ENCODE peak calls at places on chromosomes 4 and X, in five cellular contexts. H, Y, F, V and E are unnamed samples.

GRCh38 chrX:123740006-123740405 is 7.2 kb upstream of the THOC2 start:
- DNase-seq in H (no peak), V (no peak), F (no peak), Y (no peak), E (no peak)

GRCh38 chr4:80340036-80340435 is 4.5 kb downstream of the CFAP299 start:
- DNase-seq in H (no peak), Y (no peak), F (no peak), V (no peak), E (no peak)

GRCh38 chrX:17710836-17711235 is 26.5 kb upstream of the SCML1 start:
- DNase-seq in Y (no peak), H (no peak), V (no peak), F (no peak), E (no peak)

GRCh38 chr4:89482248-89482647 is 174.6 kb upstream of the GPRIN3 start:
- DNase-seq in Y (no peak), H (peak; percentile 68), F (no peak), V (no peak), E (no peak)

GRCh38 chr4:7585768-7586167 is 151.0 kb upstream of the PSAPL1 start:
- DNase-seq in F (no peak), V (no peak), Y (no peak), H (no peak), E (peak; percentile 66)

GRCh38 chr4:133513891-133514290 is 364.8 kb downstream of the PCDH10 start:
- DNase-seq in Y (no peak), V (no peak), H (no peak), F (no peak), E (no peak)

GRCh38 chr4:154559141-154559841 is 3.5 kb upstream of the FGB start:
- DNase-seq in F (no peak), Y (no peak), H (peak; percentile 44), V (no peak), E (no peak)

GRCh38 chrX:153848325-153848724 is 18.0 kb upstream of the PDZD4 start:
- DNase-seq in H (no peak), V (no peak), F (no peak), Y (no peak), E (no peak)

GRCh38 chrX:8084023-8084422 is 87.0 kb downstream of the VCX2 start:
- DNase-seq in Y (no peak), F (no peak), V (no peak), H (no peak), E (no peak)

GRCh38 chrX:31316340-31316991 is 244.6 kb upstream of the FTHL17 start:
- DNase-seq in V (no peak), F (no peak), H (no peak), Y (no peak), E (no peak)

GRCh38 chr4:119132306-119132705 is 3.3 kb upstream of the MYOZ2 start:
- DNase-seq in Y (no peak), H (no peak), V (no peak), F (no peak), E (no peak)

GRCh38 chr4:94455081-94455480 is 3.3 kb downstream of the PDLIM5 start:
- DNase-seq in Y (peak; percentile 55), F (no peak), V (peak; percentile 47), H (no peak), E (peak; percentile 72)

GRCh38 chrX:10103023-10103422 is 53.8 kb upstream of the CLCN4 start:
- DNase-seq in H (no peak), V (no peak), Y (no peak), F (peak; percentile 85), E (no peak)

GRCh38 chr4:94504545-94504944 is 52.8 kb downstream of the PDLIM5 start:
- DNase-seq in F (peak; percentile 84), H (no peak), Y (no peak), V (no peak), E (no peak)

GRCh38 chr4:67776746-67777145 is 22.6 kb upstream of the GNRHR start:
- DNase-seq in F (no peak), H (no peak), Y (no peak), V (no peak), E (no peak)

GRCh38 chr4:26807330-26807729 is 53.3 kb upstream of the STIM2 start:
- DNase-seq in Y (no peak), V (no peak), F (no peak), H (no peak), E (no peak)

GRCh38 chrX:120755066-120755846 is 120.4 kb downstream of the CT47B1 start:
- DNase-seq in H (no peak), F (no peak), V (no peak), Y (no peak), E (no peak)

GRCh38 chr4:166318810-166319525 is 445.9 kb downstream of the TLL1 start:
- DNase-seq in V (no peak), Y (no peak), H (no peak), F (peak; percentile 53), E (no peak)

GRCh38 chr4:4524364-4524763 is 17.5 kb downstream of the STX18 start:
- DNase-seq in H (no peak), Y (no peak), F (no peak), V (no peak), E (no peak)

GRCh38 chr4:154344686-154345085 is 146.9 kb downstream of the DCHS2 start:
- DNase-seq in V (no peak), H (peak; percentile 19), F (no peak), Y (no peak), E (no peak)

GRCh38 chr4:6269651-6270511 is at the start of gene WFS1:
- DNase-seq in F (peak; percentile 81), H (peak; percentile 94), Y (peak; percentile 100), V (peak; percentile 100), E (peak; percentile 99)

GRCh38 chr4:169986369-169986768 is 39.8 kb downstream of the MFAP3L start:
- DNase-seq in Y (no peak), F (no peak), H (no peak), V (no peak), E (no peak)

GRCh38 chrX:40004916-40005289 is 92.9 kb downstream of the BCOR start:
- DNase-seq in F (no peak), Y (no peak), V (no peak), H (no peak), E (no peak)

GRCh38 chr4:78776031-78776728 is at the start of gene BMP2K:
- DNase-seq in Y (peak; percentile 83), H (peak; percentile 27), F (no peak), V (peak; percentile 87), E (peak; percentile 72)

GRCh38 chr4:30720021-30720655 is at the start of gene PCDH7:
- DNase-seq in H (no peak), F (no peak), Y (no peak), V (peak; percentile 36), E (peak; percentile 51)

GRCh38 chrX:107324493-107325310 is 118.3 kb downstream of the DNAAF6 start:
- DNase-seq in F (no peak), Y (peak; percentile 45), H (no peak), V (peak; percentile 84), E (no peak)

GRCh38 chrX:41705042-41705441 is 16.3 kb downstream of the GPR34 start:
- DNase-seq in H (no peak), Y (no peak), F (no peak), V (no peak), E (no peak)
- H3K4me3 ChIP-seq in H (no peak overlapping the region), Y (no peak overlapping the region), F (no peak overlapping the region), V (no peak overlapping the region), E (no peak overlapping the region)

GRCh38 chr4:149830823-149831222 is 15.2 kb upstream of the IQCM start:
- DNase-seq in V (no peak), H (no peak), F (no peak), Y (no peak), E (no peak)

GRCh38 chr4:149823770-149824221 is 8.2 kb upstream of the IQCM start:
- DNase-seq in Y (no peak), F (peak; percentile 89), H (peak; percentile 39), V (no peak), E (no peak)

DNA sequence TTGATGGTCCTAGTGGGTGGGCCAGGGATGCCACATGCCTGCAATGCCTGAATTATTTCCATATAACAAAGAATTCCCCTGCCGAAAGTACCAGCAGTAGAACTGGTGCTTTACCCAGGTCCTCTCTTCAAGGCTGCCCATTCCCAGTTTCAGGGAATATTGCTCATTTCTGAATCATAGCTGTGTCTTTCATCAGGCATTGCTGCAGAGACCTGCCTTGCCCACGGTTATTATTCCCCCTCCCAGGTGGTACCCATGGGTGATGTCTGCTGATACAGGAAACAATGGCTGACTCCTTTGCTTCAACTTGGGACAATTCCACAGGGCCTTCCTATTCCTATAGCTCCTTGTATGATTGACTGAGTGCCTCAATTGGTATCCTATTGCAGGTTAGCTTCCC is 9.7 kb upstream of the IQCM start:
- DNase-seq in H (no peak), Y (no peak), F (no peak), V (no peak), E (no peak)
- H3K4me3 ChIP-seq in H (no peak overlapping the region), Y (no peak overlapping the region), F (no peak overlapping the region), V (no peak overlapping the region), E (no peak overlapping the region)

DNA sequence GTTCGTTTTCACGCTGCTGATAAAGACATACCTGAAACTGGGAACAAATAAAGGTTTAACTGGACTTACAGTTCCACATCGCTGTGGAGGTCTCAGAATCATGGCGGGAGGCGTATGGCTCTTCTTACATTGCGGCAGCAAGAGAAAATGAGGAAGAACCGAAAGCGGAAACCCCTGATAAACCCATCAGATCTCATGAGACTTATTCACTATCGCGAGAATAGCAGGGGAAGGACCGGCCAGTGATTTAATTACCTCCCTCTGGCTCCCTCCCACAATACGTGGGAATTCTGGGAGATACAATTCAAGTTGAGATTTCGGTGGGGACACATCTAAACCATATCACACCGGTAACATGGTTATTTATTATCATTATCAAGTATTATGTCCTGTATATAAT is 2204.5 kb downstream of the ARAP2 start:
- DNase-seq in H (no peak), V (no peak), Y (no peak), F (no peak), E (no peak)
- H3K4me3 ChIP-seq in H (no peak overlapping the region), V (no peak overlapping the region), Y (no peak overlapping the region), F (no peak overlapping the region), E (no peak overlapping the region)

GRCh38 chr4:139791681-139792080 is 126.1 kb downstream of the MGST2 start:
- DNase-seq in V (no peak), Y (no peak), H (no peak), F (no peak), E (no peak)

GRCh38 chr4:139797287-139797686 is 131.7 kb downstream of the MGST2 start:
- DNase-seq in V (no peak), H (no peak), Y (no peak), F (no peak), E (no peak)

GRCh38 chr4:139795476-139795875 is 129.9 kb downstream of the MGST2 start:
- DNase-seq in H (no peak), F (no peak), Y (no peak), V (no peak), E (no peak)

GRCh38 chr4:139795915-139796314 is 130.3 kb downstream of the MGST2 start:
- DNase-seq in V (no peak), F (no peak), Y (no peak), H (no peak), E (no peak)

DNA sequence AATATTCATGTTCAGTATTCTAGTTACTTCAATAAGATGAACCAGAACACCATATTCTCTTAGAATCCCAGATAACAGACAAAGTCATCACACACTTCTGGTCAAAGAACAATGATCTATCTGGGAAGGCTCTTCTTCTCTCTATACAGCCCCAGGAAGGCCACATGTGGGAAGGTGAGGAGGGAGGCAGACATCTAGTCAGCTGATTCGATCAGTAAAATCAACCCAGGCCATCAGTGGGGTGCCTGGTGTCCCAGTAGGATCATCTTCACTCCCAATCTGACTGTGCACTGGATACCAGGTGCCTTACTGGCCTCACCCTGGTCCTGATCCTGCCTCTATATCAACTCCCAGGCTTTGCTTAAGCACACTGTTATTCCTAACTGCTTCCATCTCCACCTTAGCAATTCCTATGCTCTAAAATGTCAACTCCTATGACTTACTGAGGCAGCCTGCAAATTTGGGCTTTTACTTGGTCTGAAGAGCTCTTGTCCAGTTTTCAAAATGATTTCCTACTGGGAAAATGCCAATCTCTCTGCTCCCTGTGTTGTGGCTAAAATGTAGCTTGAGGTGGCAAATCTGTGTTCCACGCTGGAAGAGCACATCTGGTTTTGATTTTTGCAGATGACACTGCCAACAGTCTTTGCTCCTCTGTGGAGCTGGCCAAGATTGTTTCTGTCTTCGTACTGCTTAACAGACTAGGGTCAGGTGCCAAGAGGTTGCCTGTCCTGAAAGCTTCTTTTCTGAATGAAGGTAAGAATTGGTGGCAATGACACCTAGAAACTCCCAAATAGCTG is 128.7 kb downstream of the MGST2 start:
- DNase-seq in H (no peak), Y (no peak), F (peak; percentile 31), V (no peak), E (no peak)
- H3K4me3 ChIP-seq in H (no peak overlapping the region), Y (no peak overlapping the region), F (no peak overlapping the region), V (no peak overlapping the region), E (no peak overlapping the region)